ENCODE peak calls at places on chromosomes 3 and 15, in ten cellular contexts. One of them, this sample, is unnamed.

GRCh38 chr3:53823026-53823955 is 22.9 kb downstream of the CHDH start:
- DNase-seq in pancreas: peak; percentile 12
- DNase-seq in AG10803: no peak
- DNase-seq in OCI-LY7: no peak
- DNase-seq in fibroblast of mammary gland: no peak
- DNase-seq in natural killer cell: no peak
- DNase-seq in fibroblast of lung: no peak
- DNase-seq in transverse colon: no peak
- DNase-seq in cardiac fibroblast: no peak
- DNase-seq in endodermal cell: peak; percentile 77
- DNase-seq in this sample: no peak

GRCh38 chr15:33160054-33160453 is 34.5 kb downstream of the FMN1 start:
- DNase-seq in pancreas: no peak
- DNase-seq in AG10803: no peak
- DNase-seq in OCI-LY7: peak; percentile 5
- DNase-seq in fibroblast of mammary gland: no peak
- DNase-seq in natural killer cell: no peak
- DNase-seq in fibroblast of lung: no peak
- DNase-seq in transverse colon: no peak
- DNase-seq in cardiac fibroblast: no peak
- DNase-seq in endodermal cell: peak; percentile 47
- DNase-seq in this sample: no peak

GRCh38 chr3:5811051-5811450 is 623.5 kb downstream of the EDEM1 start:
- DNase-seq in pancreas: no peak
- DNase-seq in AG10803: no peak
- DNase-seq in OCI-LY7: no peak
- DNase-seq in fibroblast of mammary gland: no peak
- DNase-seq in natural killer cell: no peak
- DNase-seq in fibroblast of lung: no peak
- DNase-seq in transverse colon: no peak
- DNase-seq in cardiac fibroblast: no peak
- DNase-seq in endodermal cell: no peak
- DNase-seq in this sample: no peak

GRCh38 chr15:60575995-60576394 is 97.1 kb upstream of the ICE2 start:
- DNase-seq in pancreas: no peak
- DNase-seq in AG10803: peak; percentile 18
- DNase-seq in OCI-LY7: no peak
- DNase-seq in fibroblast of mammary gland: peak; percentile 58
- DNase-seq in natural killer cell: no peak
- DNase-seq in fibroblast of lung: peak; percentile 41
- DNase-seq in transverse colon: no peak
- DNase-seq in cardiac fibroblast: no peak
- DNase-seq in endodermal cell: no peak
- DNase-seq in this sample: no peak

GRCh38 chr3:66018047-66019033 is 20.4 kb downstream of the MAGI1 start:
- DNase-seq in pancreas: no peak
- DNase-seq in AG10803: no peak
- DNase-seq in OCI-LY7: no peak
- DNase-seq in fibroblast of mammary gland: no peak
- DNase-seq in natural killer cell: no peak
- DNase-seq in fibroblast of lung: no peak
- DNase-seq in transverse colon: no peak
- DNase-seq in cardiac fibroblast: no peak
- DNase-seq in endodermal cell: no peak
- DNase-seq in this sample: no peak

GRCh38 chr3:106610362-106610997 is 741.7 kb upstream of the CBLB start:
- DNase-seq in pancreas: no peak
- DNase-seq in AG10803: peak; percentile 33
- DNase-seq in OCI-LY7: no peak
- DNase-seq in fibroblast of mammary gland: peak; percentile 77
- DNase-seq in natural killer cell: no peak
- DNase-seq in fibroblast of lung: peak; percentile 34
- DNase-seq in transverse colon: no peak
- DNase-seq in cardiac fibroblast: no peak
- DNase-seq in endodermal cell: no peak
- DNase-seq in this sample: no peak

GRCh38 chr3:45480218-45480617 is 91.8 kb downstream of the LARS2 start:
- DNase-seq in pancreas: no peak
- DNase-seq in AG10803: peak; percentile 24
- DNase-seq in OCI-LY7: no peak
- DNase-seq in fibroblast of mammary gland: no peak
- DNase-seq in natural killer cell: no peak
- DNase-seq in fibroblast of lung: no peak
- DNase-seq in transverse colon: peak; percentile 39
- DNase-seq in cardiac fibroblast: no peak
- DNase-seq in endodermal cell: no peak
- DNase-seq in this sample: no peak

GRCh38 chr15:53246404-53246803 is 456.3 kb upstream of the ONECUT1 start:
- DNase-seq in pancreas: no peak
- DNase-seq in AG10803: no peak
- DNase-seq in OCI-LY7: no peak
- DNase-seq in fibroblast of mammary gland: no peak
- DNase-seq in natural killer cell: no peak
- DNase-seq in fibroblast of lung: no peak
- DNase-seq in transverse colon: no peak
- DNase-seq in cardiac fibroblast: no peak
- DNase-seq in endodermal cell: no peak
- DNase-seq in this sample: no peak

GRCh38 chr3:139430467-139430866 is 41.0 kb upstream of the COPB2 start:
- DNase-seq in pancreas: no peak
- DNase-seq in AG10803: no peak
- DNase-seq in OCI-LY7: no peak
- DNase-seq in fibroblast of mammary gland: no peak
- DNase-seq in natural killer cell: no peak
- DNase-seq in fibroblast of lung: no peak
- DNase-seq in transverse colon: no peak
- DNase-seq in cardiac fibroblast: no peak
- DNase-seq in endodermal cell: peak; percentile 31
- DNase-seq in this sample: no peak

GRCh38 chr3:123409443-123410148 is 39.3 kb downstream of the ADCY5 start:
- DNase-seq in pancreas: peak; percentile 53
- DNase-seq in AG10803: no peak
- DNase-seq in OCI-LY7: no peak
- DNase-seq in fibroblast of mammary gland: no peak
- DNase-seq in natural killer cell: no peak
- DNase-seq in fibroblast of lung: no peak
- DNase-seq in transverse colon: peak; percentile 70
- DNase-seq in cardiac fibroblast: no peak
- DNase-seq in endodermal cell: peak; percentile 79
- DNase-seq in this sample: no peak

GRCh38 chr3:149566296-149566945 is 91.4 kb downstream of the WWTR1 start:
- DNase-seq in pancreas: no peak
- DNase-seq in AG10803: peak; percentile 82
- DNase-seq in OCI-LY7: no peak
- DNase-seq in fibroblast of mammary gland: peak; percentile 71
- DNase-seq in natural killer cell: no peak
- DNase-seq in fibroblast of lung: peak; percentile 42
- DNase-seq in transverse colon: no peak
- DNase-seq in cardiac fibroblast: no peak
- DNase-seq in endodermal cell: no peak
- DNase-seq in this sample: no peak

GRCh38 chr3:156317457-156317856 is 197.1 kb downstream of the KCNAB1 start:
- DNase-seq in pancreas: no peak
- DNase-seq in AG10803: peak; percentile 22
- DNase-seq in OCI-LY7: no peak
- DNase-seq in fibroblast of mammary gland: peak; percentile 80
- DNase-seq in natural killer cell: no peak
- DNase-seq in fibroblast of lung: peak; percentile 27
- DNase-seq in transverse colon: no peak
- DNase-seq in cardiac fibroblast: peak; percentile 50
- DNase-seq in endodermal cell: no peak
- DNase-seq in this sample: no peak

GRCh38 chr15:73897441-73898261 is 24.3 kb downstream of the TBC1D21 start:
- DNase-seq in pancreas: peak; percentile 20
- DNase-seq in AG10803: peak; percentile 83
- DNase-seq in OCI-LY7: peak; percentile 30
- DNase-seq in fibroblast of mammary gland: peak; percentile 96
- DNase-seq in natural killer cell: peak; percentile 29
- DNase-seq in fibroblast of lung: peak; percentile 75
- DNase-seq in transverse colon: peak; percentile 27
- DNase-seq in cardiac fibroblast: peak; percentile 79
- DNase-seq in endodermal cell: peak; percentile 91
- DNase-seq in this sample: peak; percentile 81

GRCh38 chr3:139263798-139264197 is 80.0 kb upstream of the MRPS22 start:
- DNase-seq in pancreas: no peak
- DNase-seq in AG10803: no peak
- DNase-seq in OCI-LY7: no peak
- DNase-seq in fibroblast of mammary gland: no peak
- DNase-seq in natural killer cell: no peak
- DNase-seq in fibroblast of lung: no peak
- DNase-seq in transverse colon: no peak
- DNase-seq in cardiac fibroblast: no peak
- DNase-seq in endodermal cell: no peak
- DNase-seq in this sample: no peak

GRCh38 chr3:100120022-100120421 is 5.7 kb upstream of the FILIP1L start:
- DNase-seq in pancreas: no peak
- DNase-seq in AG10803: no peak
- DNase-seq in OCI-LY7: no peak
- DNase-seq in fibroblast of mammary gland: no peak
- DNase-seq in natural killer cell: no peak
- DNase-seq in fibroblast of lung: no peak
- DNase-seq in transverse colon: no peak
- DNase-seq in cardiac fibroblast: no peak
- DNase-seq in endodermal cell: no peak
- DNase-seq in this sample: no peak

GRCh38 chr15:42723068-42723467 is 13.9 kb downstream of the CDAN1 start:
- DNase-seq in pancreas: no peak
- DNase-seq in AG10803: no peak
- DNase-seq in OCI-LY7: no peak
- DNase-seq in fibroblast of mammary gland: peak; percentile 16
- DNase-seq in natural killer cell: no peak
- DNase-seq in fibroblast of lung: peak; percentile 12
- DNase-seq in transverse colon: no peak
- DNase-seq in cardiac fibroblast: no peak
- DNase-seq in endodermal cell: no peak
- DNase-seq in this sample: no peak

GRCh38 chr3:16484216-16484615 is 29.3 kb downstream of the RFTN1 start:
- DNase-seq in pancreas: no peak
- DNase-seq in AG10803: peak; percentile 100
- DNase-seq in OCI-LY7: no peak
- DNase-seq in fibroblast of mammary gland: peak; percentile 96
- DNase-seq in natural killer cell: no peak
- DNase-seq in fibroblast of lung: peak; percentile 98
- DNase-seq in transverse colon: peak; percentile 42
- DNase-seq in cardiac fibroblast: peak; percentile 99
- DNase-seq in endodermal cell: no peak
- DNase-seq in this sample: no peak

GRCh38 chr15:40914486-40914885 is 14.7 kb upstream of the DLL4 start:
- DNase-seq in pancreas: no peak
- DNase-seq in AG10803: no peak
- DNase-seq in OCI-LY7: peak; percentile 41
- DNase-seq in fibroblast of mammary gland: no peak
- DNase-seq in natural killer cell: no peak
- DNase-seq in fibroblast of lung: no peak
- DNase-seq in transverse colon: no peak
- DNase-seq in cardiac fibroblast: no peak
- DNase-seq in endodermal cell: peak; percentile 76
- DNase-seq in this sample: no peak

GRCh38 chr3:28905798-28906197 is 375.1 kb upstream of the RBMS3 start:
- DNase-seq in pancreas: no peak
- DNase-seq in AG10803: no peak
- DNase-seq in OCI-LY7: no peak
- DNase-seq in fibroblast of mammary gland: no peak
- DNase-seq in natural killer cell: no peak
- DNase-seq in fibroblast of lung: no peak
- DNase-seq in transverse colon: no peak
- DNase-seq in cardiac fibroblast: no peak
- DNase-seq in endodermal cell: no peak
- DNase-seq in this sample: no peak

GRCh38 chr3:190614466-190615384 is 100.8 kb downstream of the IL1RAP start:
- DNase-seq in pancreas: no peak
- DNase-seq in AG10803: no peak
- DNase-seq in OCI-LY7: no peak
- DNase-seq in fibroblast of mammary gland: no peak
- DNase-seq in natural killer cell: no peak
- DNase-seq in fibroblast of lung: no peak
- DNase-seq in transverse colon: no peak
- DNase-seq in cardiac fibroblast: no peak
- DNase-seq in endodermal cell: no peak
- DNase-seq in this sample: no peak

GRCh38 chr3:133570139-133570936 is 3.1 kb upstream of the CDV3 start:
- DNase-seq in pancreas: peak; percentile 59
- DNase-seq in AG10803: peak; percentile 96
- DNase-seq in OCI-LY7: peak; percentile 18
- DNase-seq in fibroblast of mammary gland: peak; percentile 55
- DNase-seq in natural killer cell: no peak
- DNase-seq in fibroblast of lung: peak; percentile 57
- DNase-seq in transverse colon: no peak
- DNase-seq in cardiac fibroblast: peak; percentile 93
- DNase-seq in endodermal cell: no peak
- DNase-seq in this sample: no peak

GRCh38 chr3:21751891-21752290 is 881 bp upstream of the ZNF385D start:
- DNase-seq in pancreas: no peak
- DNase-seq in AG10803: no peak
- DNase-seq in OCI-LY7: no peak
- DNase-seq in fibroblast of mammary gland: peak; percentile 49
- DNase-seq in natural killer cell: no peak
- DNase-seq in fibroblast of lung: peak; percentile 40
- DNase-seq in transverse colon: no peak
- DNase-seq in cardiac fibroblast: no peak
- DNase-seq in endodermal cell: no peak
- DNase-seq in this sample: no peak
- TF ChIP-seq CTCF in pancreas: no peak
- TF ChIP-seq CTCF in AG10803: no peak
- TF ChIP-seq CTCF in OCI-LY7: no peak
- TF ChIP-seq CTCF in fibroblast of mammary gland: no peak
- TF ChIP-seq CTCF in natural killer cell: no peak
- TF ChIP-seq CTCF in fibroblast of lung: no peak
- TF ChIP-seq CTCF in transverse colon: no peak
- TF ChIP-seq CTCF in cardiac fibroblast: no peak
- TF ChIP-seq CTCF in endodermal cell: no peak
- TF ChIP-seq CTCF in this sample: no peak

GRCh38 chr15:80323285-80323684 is 71.3 kb upstream of the CTXND1 start:
- DNase-seq in pancreas: no peak
- DNase-seq in AG10803: no peak
- DNase-seq in OCI-LY7: no peak
- DNase-seq in fibroblast of mammary gland: no peak
- DNase-seq in natural killer cell: no peak
- DNase-seq in fibroblast of lung: no peak
- DNase-seq in transverse colon: no peak
- DNase-seq in cardiac fibroblast: no peak
- DNase-seq in endodermal cell: no peak
- DNase-seq in this sample: no peak
- TF ChIP-seq CTCF in pancreas: no peak
- TF ChIP-seq CTCF in AG10803: peak; percentile 36
- TF ChIP-seq CTCF in OCI-LY7: no peak
- TF ChIP-seq CTCF in fibroblast of mammary gland: peak; percentile 40
- TF ChIP-seq CTCF in natural killer cell: no peak
- TF ChIP-seq CTCF in fibroblast of lung: peak; percentile 25
- TF ChIP-seq CTCF in transverse colon: no peak
- TF ChIP-seq CTCF in cardiac fibroblast: peak; percentile 25
- TF ChIP-seq CTCF in endodermal cell: peak; percentile 64
- TF ChIP-seq CTCF in this sample: no peak

GRCh38 chr15:72382146-72382545 is 6.3 kb upstream of the HEXA start:
- DNase-seq in pancreas: no peak
- DNase-seq in AG10803: no peak
- DNase-seq in OCI-LY7: peak; percentile 14
- DNase-seq in fibroblast of mammary gland: no peak
- DNase-seq in natural killer cell: no peak
- DNase-seq in fibroblast of lung: no peak
- DNase-seq in transverse colon: no peak
- DNase-seq in cardiac fibroblast: peak; percentile 17
- DNase-seq in endodermal cell: no peak
- DNase-seq in this sample: no peak
- TF ChIP-seq CTCF in pancreas: no peak
- TF ChIP-seq CTCF in AG10803: peak; percentile 34
- TF ChIP-seq CTCF in OCI-LY7: peak; percentile 45
- TF ChIP-seq CTCF in fibroblast of mammary gland: peak; percentile 14
- TF ChIP-seq CTCF in natural killer cell: no peak
- TF ChIP-seq CTCF in fibroblast of lung: peak; percentile 32
- TF ChIP-seq CTCF in transverse colon: no peak
- TF ChIP-seq CTCF in cardiac fibroblast: peak; percentile 16
- TF ChIP-seq CTCF in endodermal cell: peak; percentile 61
- TF ChIP-seq CTCF in this sample: no peak

GRCh38 chr15:69160976-69161877 is 792 bp downstream of the GLCE start:
- DNase-seq in pancreas: peak; percentile 41
- DNase-seq in AG10803: peak; percentile 25
- DNase-seq in OCI-LY7: peak; percentile 45
- DNase-seq in fibroblast of mammary gland: peak; percentile 33
- DNase-seq in natural killer cell: peak; percentile 19
- DNase-seq in fibroblast of lung: peak; percentile 36
- DNase-seq in transverse colon: peak; percentile 51
- DNase-seq in cardiac fibroblast: peak; percentile 45
- DNase-seq in endodermal cell: peak; percentile 79
- DNase-seq in this sample: peak; percentile 45
- TF ChIP-seq CTCF in pancreas: no peak
- TF ChIP-seq CTCF in AG10803: peak; percentile 41
- TF ChIP-seq CTCF in OCI-LY7: peak; percentile 71
- TF ChIP-seq CTCF in fibroblast of mammary gland: peak; percentile 33
- TF ChIP-seq CTCF in natural killer cell: no peak
- TF ChIP-seq CTCF in fibroblast of lung: peak; percentile 44
- TF ChIP-seq CTCF in transverse colon: no peak
- TF ChIP-seq CTCF in cardiac fibroblast: peak; percentile 23
- TF ChIP-seq CTCF in endodermal cell: peak; percentile 45
- TF ChIP-seq CTCF in this sample: no peak

This sample was measured in GM13977.